ENCODE peak calls at places on chromosomes 4 and X, in eight cellular contexts. V is GM12865, I is mammary epithelial cell, A is fibroblast of mammary gland, F is IMR-90, M is lung, B is tibial artery, J is psoas muscle. H is an unnamed sample.

GRCh38 chrX:68894513-68895338 is 65.9 kb downstream of the EFNB1 start:
- DNase-seq in J (peak; percentile 79), I (peak; percentile 33), A (peak; percentile 20), B (peak; percentile 77), V (no peak), M (peak; percentile 42), F (peak; percentile 18), H (peak; percentile 88)

GRCh38 chr4:14920237-14920636 is 82.0 kb upstream of the CPEB2 start:
- DNase-seq in M (no peak), F (no peak), V (no peak), J (no peak), I (no peak), B (no peak), A (no peak), H (no peak)

GRCh38 chr4:169148851-169149250 is 121.9 kb downstream of the SH3RF1 start:
- DNase-seq in B (no peak), J (no peak), I (no peak), A (no peak), V (no peak), F (no peak), M (no peak), H (no peak)

GRCh38 chr4:146308951-146309350 is 94.6 kb downstream of the REELD1 start:
- DNase-seq in B (no peak), J (no peak), V (no peak), A (no peak), I (no peak), M (no peak), F (peak; percentile 21), H (no peak)

GRCh38 chr4:88054909-88055308 is 47.5 kb downstream of the PKD2 start:
- DNase-seq in M (no peak), A (peak; percentile 57), V (peak; percentile 29), F (peak; percentile 72), B (no peak), I (peak; percentile 39), J (no peak), H (peak; percentile 38)

GRCh38 chr4:23866450-23866849 is 23.4 kb downstream of the PPARGC1A start:
- DNase-seq in V (no peak), B (no peak), F (no peak), J (no peak), I (no peak), M (no peak), A (no peak), H (no peak)

GRCh38 chrX:37912286-37912685 is 64.9 kb upstream of the DYNLT3 start:
- DNase-seq in A (no peak), I (peak; percentile 75), J (no peak), F (no peak), M (no peak), B (no peak), V (no peak), H (no peak)

GRCh38 chr4:161828061-161828460 is 335.7 kb downstream of the FSTL5 start:
- DNase-seq in J (no peak), I (no peak), F (no peak), V (no peak), B (no peak), A (no peak), M (no peak), H (no peak)

GRCh38 chr4:113869743-113870375 is 108.3 kb upstream of the CAMK2D start:
- DNase-seq in M (no peak), F (peak; percentile 74), V (peak; percentile 74), A (peak; percentile 61), J (no peak), B (no peak), I (peak; percentile 90), H (peak; percentile 19)

GRCh38 chr4:148779771-148780170 is 337.6 kb upstream of the NR3C2 start:
- DNase-seq in B (no peak), I (no peak), F (no peak), J (no peak), A (no peak), V (no peak), M (no peak), H (no peak)

GRCh38 chr4:48025005-48025404 is 8.4 kb downstream of the NIPAL1 start:
- DNase-seq in V (no peak), A (peak; percentile 36), M (no peak), F (peak; percentile 33), I (no peak), B (no peak), J (no peak), H (peak; percentile 59)

GRCh38 chr4:118975487-118976192 is 87.0 kb downstream of the SYNPO2 start:
- DNase-seq in I (no peak), F (no peak), M (no peak), B (no peak), J (no peak), A (no peak), V (no peak), H (no peak)

GRCh38 chr4:6944311-6945051 is 34.9 kb downstream of the TBC1D14 start:
- DNase-seq in V (no peak), M (no peak), I (no peak), J (no peak), F (no peak), A (no peak), B (no peak), H (peak; percentile 46)
- H3K4me3 ChIP-seq in V (no peak overlapping the region), M (no peak overlapping the region), I (no peak overlapping the region), J (no peak overlapping the region), F (no peak overlapping the region), A (no peak overlapping the region), B (no peak overlapping the region), H (no peak overlapping the region)

DNA sequence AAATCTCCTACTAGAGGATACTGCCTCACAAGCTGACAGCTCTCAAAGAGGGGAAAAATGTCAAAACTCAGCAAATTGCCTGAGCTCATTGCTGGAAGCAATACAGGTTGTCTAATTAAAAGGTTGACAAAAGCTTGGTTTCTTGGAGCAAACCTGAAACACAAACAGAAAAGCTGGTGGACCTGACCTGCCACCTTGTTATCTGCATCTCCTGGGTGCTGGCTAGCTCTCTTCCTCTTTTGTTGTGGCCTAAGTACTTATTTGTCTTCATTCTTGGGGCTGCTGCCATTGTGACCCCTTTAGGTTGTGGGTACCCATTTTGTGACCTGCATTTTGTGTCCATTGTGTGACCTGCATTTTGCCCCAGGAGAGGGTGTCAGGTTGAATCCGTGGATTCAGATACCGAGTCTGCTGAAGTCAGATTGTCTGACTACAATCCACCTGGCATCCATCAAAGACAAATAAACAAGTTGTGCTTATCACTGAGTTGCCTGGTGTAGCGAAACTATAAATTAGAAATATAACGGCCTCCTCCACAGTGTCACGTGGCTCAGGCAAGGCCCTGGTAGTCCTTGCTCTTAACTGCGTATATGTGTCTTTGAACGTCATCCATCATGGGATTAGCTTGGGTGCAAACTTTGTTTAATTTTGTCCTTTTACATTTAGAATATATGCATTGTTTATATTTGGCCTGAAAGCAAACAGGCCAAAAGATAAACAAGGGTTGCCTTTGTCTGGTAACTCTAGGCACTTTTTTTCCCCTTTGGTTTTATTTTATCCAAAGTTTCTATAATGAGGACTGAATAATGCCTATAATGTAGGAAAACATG is 184.7 kb downstream of the KIT start:
- DNase-seq in I (no peak), V (no peak), F (no peak), B (no peak), A (no peak), M (no peak), J (no peak), H (no peak)
- H3K4me3 ChIP-seq in I (no peak overlapping the region), V (no peak overlapping the region), F (no peak overlapping the region), B (no peak overlapping the region), A (no peak overlapping the region), M (no peak overlapping the region), J (no peak overlapping the region), H (no peak overlapping the region)

DNA sequence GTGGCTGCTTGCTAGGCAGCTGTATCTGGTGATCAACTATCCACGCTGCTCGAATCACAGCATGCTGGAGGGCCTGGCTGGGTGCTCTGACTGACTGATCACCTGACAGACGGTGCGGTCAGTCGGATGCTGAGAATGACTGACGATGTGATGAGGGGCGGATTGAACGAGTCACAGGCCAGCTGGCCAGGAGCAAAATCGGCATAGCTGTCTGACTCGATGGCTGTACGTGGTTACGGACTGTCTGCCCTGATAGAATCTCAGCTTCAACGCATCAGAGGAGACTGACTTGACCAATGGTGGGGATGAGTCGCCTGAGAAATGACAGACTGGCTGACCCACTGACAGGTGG is 1.0 kb upstream of the SUV39H1 start:
- DNase-seq in J (no peak), F (peak; percentile 28), I (peak; percentile 5), M (no peak), V (no peak), A (peak; percentile 45), B (no peak), H (no peak)
- H3K4me3 ChIP-seq in J (peak overlapping the region; percentile 68), F (peak overlapping the region; percentile 64), I (no peak overlapping the region), M (no peak overlapping the region), V (peak overlapping the region; percentile 53), A (peak overlapping the region; percentile 56), B (peak overlapping the region; percentile 81), H (peak overlapping the region; percentile 75)

DNA sequence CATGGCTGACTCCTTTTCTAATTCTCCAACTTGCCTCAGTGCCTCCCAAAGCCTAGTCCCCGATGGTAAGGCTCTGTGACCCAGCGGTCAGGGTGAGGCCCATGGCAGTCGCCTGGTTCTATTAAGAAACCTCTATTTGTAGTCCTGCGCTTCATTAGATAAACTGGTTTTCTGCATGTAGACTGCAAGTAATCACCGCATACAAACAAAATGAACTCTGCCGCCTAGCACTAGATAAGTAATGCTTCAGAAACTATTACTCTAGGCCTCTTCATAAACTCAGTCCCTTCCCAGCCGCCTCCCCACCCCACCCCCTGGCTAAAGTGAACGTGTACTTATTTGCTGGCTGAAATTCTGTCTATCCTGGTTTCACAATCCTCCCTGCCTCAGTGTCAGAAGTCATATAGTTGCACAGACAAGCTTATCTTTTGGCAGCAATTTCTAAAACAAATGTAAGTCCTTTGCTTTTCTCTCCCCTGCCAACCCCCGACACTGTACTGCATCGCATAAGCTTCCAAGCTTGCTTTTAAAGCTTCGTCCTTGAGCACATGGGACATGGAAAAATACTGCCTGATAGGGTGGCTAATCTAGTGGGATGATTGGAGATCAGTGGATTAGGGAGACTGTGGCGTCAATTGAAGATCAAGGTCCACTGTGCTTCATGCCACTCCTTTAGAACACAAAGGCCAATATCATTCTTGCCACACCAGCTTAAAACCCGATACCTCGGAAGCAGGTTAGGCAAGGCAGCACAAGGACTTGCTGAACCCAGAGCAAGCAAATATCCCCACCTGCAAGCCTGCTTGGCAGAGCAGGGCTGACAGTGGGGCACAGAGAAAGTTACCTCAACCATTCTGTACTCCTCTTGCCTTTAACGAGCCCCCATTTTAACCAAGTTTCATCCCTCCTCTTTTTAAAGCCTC is 125.8 kb downstream of the IRF2 start:
- DNase-seq in J (no peak), V (no peak), M (peak; percentile 49), F (peak; percentile 90), A (no peak), I (no peak), B (no peak), H (no peak)
- H3K4me3 ChIP-seq in J (no peak overlapping the region), V (peak overlapping the region; percentile 51), M (no peak overlapping the region), F (no peak overlapping the region), A (no peak overlapping the region), I (no peak overlapping the region), B (no peak overlapping the region), H (no peak overlapping the region)

H was measured in osteoblast.